ENCODE peak calls at places on chromosome 14, in ten cellular contexts. V, K, S, U, Q, Z, R, M, N and B are unnamed samples.

GRCh38 chr14:68968051-68968450 is 11.1 kb downstream of the ACTN1 start:
- DNase-seq in U (no peak), S (no peak), R (peak), N (no peak), Q (no peak), M (no peak), V (no peak), K (no peak), Z (no peak), B (no peak)

GRCh38 chr14:69460093-69460701 is 24.3 kb upstream of the PLEKHD1 start:
- DNase-seq in N (peak), V (peak), K (peak), R (no peak), U (peak), Q (peak), M (peak), Z (peak), S (peak), B (peak)

GRCh38 chr14:103581954-103582703 is 19.4 kb downstream of the COA8 start:
- DNase-seq in V (no peak), Q (no peak), M (no peak), N (no peak), K (no peak), R (no peak), U (no peak), Z (no peak), S (no peak), B (no peak)

GRCh38 chr14:57389646-57390036 is 745 bp upstream of the NAA30 start:
- DNase-seq in M (no peak), Q (no peak), N (no peak), Z (no peak), R (no peak), U (no peak), S (no peak), K (no peak), V (no peak), B (no peak)

GRCh38 chr14:61460853-61461611 is 139.7 kb downstream of the PRKCH start:
- DNase-seq in R (no peak), N (no peak), V (peak), U (no peak), Z (no peak), K (no peak), Q (no peak), M (no peak), S (no peak), B (no peak)

GRCh38 chr14:28101992-28102391 is 664.6 kb upstream of the FOXG1 start:
- DNase-seq in Z (no peak), V (no peak), K (no peak), M (no peak), U (no peak), S (no peak), N (no peak), Q (no peak), R (no peak), B (no peak)

GRCh38 chr14:90426663-90427062 is 29.8 kb downstream of the CALM1 start:
- DNase-seq in Z (peak), S (peak), R (no peak), V (no peak), M (no peak), N (no peak), K (no peak), Q (no peak), U (no peak), B (peak)

GRCh38 chr14:90804292-90804671 is 11.9 kb downstream of the TTC7B start:
- DNase-seq in S (no peak), N (no peak), M (no peak), Z (no peak), K (no peak), U (no peak), Q (no peak), R (no peak), V (no peak), B (no peak)

GRCh38 chr14:101442451-101442850 is 118.8 kb upstream of the DIO3 start:
- DNase-seq in V (no peak), K (no peak), M (no peak), S (no peak), N (no peak), Z (no peak), U (no peak), R (no peak), Q (no peak), B (no peak)

GRCh38 chr14:58716706-58717105 is 78.9 kb downstream of the DACT1 start:
- DNase-seq in U (no peak), S (no peak), V (peak), Z (no peak), N (no peak), M (no peak), K (no peak), Q (no peak), R (no peak), B (no peak)

GRCh38 chr14:77002335-77002734 is 26.2 kb downstream of the IRF2BPL start:
- DNase-seq in S (no peak), R (no peak), K (no peak), U (no peak), V (no peak), Z (no peak), Q (no peak), N (no peak), M (no peak), B (no peak)

GRCh38 chr14:75987201-75987970 is 1.8 kb downstream of the IFT43 start:
- DNase-seq in S (no peak), V (no peak), M (no peak), N (no peak), Q (no peak), Z (no peak), K (no peak), U (no peak), R (no peak), B (no peak)

GRCh38 chr14:68246074-68246980 is 426.7 kb downstream of the RAD51B start:
- DNase-seq in R (no peak), M (no peak), Z (no peak), Q (no peak), N (no peak), U (no peak), K (no peak), S (no peak), V (peak), B (peak)

GRCh38 chr14:70567791-70568190 is 32.7 kb downstream of the MED6 start:
- DNase-seq in N (no peak), R (no peak), Q (no peak), V (peak), Z (no peak), M (peak), U (no peak), K (peak), S (no peak), B (peak)

GRCh38 chr14:57068511-57068910 is 200.2 kb downstream of the EXOC5 start:
- DNase-seq in M (no peak), R (no peak), U (no peak), K (no peak), Z (no peak), Q (no peak), N (no peak), S (no peak), V (no peak), B (no peak)

GRCh38 chr14:37384870-37385596 is 187.3 kb downstream of the MIPOL1 start:
- DNase-seq in R (no peak), Z (no peak), K (no peak), M (no peak), N (no peak), S (no peak), U (no peak), V (no peak), Q (no peak), B (no peak)

GRCh38 chr14:38973083-38973700 is 129.8 kb downstream of the SEC23A start:
- DNase-seq in K (no peak), U (no peak), Z (no peak), Q (no peak), S (no peak), R (no peak), M (no peak), V (no peak), N (no peak), B (no peak)

GRCh38 chr14:60327447-60328331 is 78.7 kb downstream of the PPM1A start:
- DNase-seq in S (peak), Q (peak), R (no peak), M (no peak), U (no peak), Z (no peak), K (no peak), V (peak), N (no peak), B (no peak)

GRCh38 chr14:92459479-92460421 is 53.8 kb upstream of the RIN3 start:
- DNase-seq in Z (no peak), R (no peak), M (no peak), S (peak), K (no peak), Q (no peak), V (no peak), N (no peak), U (no peak), B (no peak)

GRCh38 chr14:90540437-90540836 is 143.6 kb downstream of the CALM1 start:
- DNase-seq in M (no peak), U (no peak), N (no peak), S (no peak), K (no peak), Z (no peak), V (peak), R (no peak), Q (no peak), B (no peak)

GRCh38 chr14:100529561-100530031 is 57.6 kb downstream of the BEGAIN start:
- DNase-seq in S (peak), V (no peak), K (no peak), Z (peak), R (peak), U (no peak), Q (no peak), M (no peak), N (no peak), B (no peak)

GRCh38 chr14:53048631-53049030 is 97.8 kb upstream of the FERMT2 start:
- DNase-seq in R (no peak), S (no peak), Z (no peak), N (no peak), Q (no peak), U (no peak), K (no peak), M (peak), V (no peak), B (no peak)

GRCh38 chr14:64918216-64918615 is 4.0 kb downstream of the CHURC1 start:
- DNase-seq in U (no peak), M (no peak), R (no peak), S (no peak), Z (no peak), N (no peak), Q (no peak), K (no peak), V (no peak), B (no peak)

GRCh38 chr14:93375673-93376156 is 28.7 kb downstream of the COX8C start:
- DNase-seq in V (no peak), Z (no peak), N (no peak), K (no peak), S (no peak), U (no peak), M (no peak), R (no peak), Q (no peak), B (no peak)

GRCh38 chr14:79820866-79821535 is 390.3 kb downstream of the DIO2 start:
- DNase-seq in V (no peak), K (no peak), Z (no peak), M (no peak), U (no peak), R (no peak), S (no peak), Q (no peak), N (no peak), B (no peak)

GRCh38 chr14:101004954-101005353 is 101.4 kb upstream of the RTL1 start:
- DNase-seq in V (no peak), R (no peak), N (no peak), U (peak), K (peak), Q (peak), S (peak), Z (no peak), M (no peak), B (peak)

GRCh38 chr14:61188196-61188595 is 92.9 kb downstream of the TMEM30B start:
- DNase-seq in S (no peak), N (no peak), M (no peak), R (peak), Q (peak), U (peak), K (no peak), Z (no peak), V (no peak), B (no peak)

GRCh38 chr14:98223106-98223505 is 1048.9 kb downstream of the BCL11B start:
- DNase-seq in Q (no peak), V (no peak), K (no peak), M (no peak), N (no peak), S (no peak), U (no peak), R (no peak), Z (no peak), B (no peak)
- TF ChIP-seq CTCF in Q (no peak), V (no peak), K (no peak), M (no peak), N (no peak), S (no peak), U (no peak), R (no peak), Z (no peak), B (no peak)

DNA sequence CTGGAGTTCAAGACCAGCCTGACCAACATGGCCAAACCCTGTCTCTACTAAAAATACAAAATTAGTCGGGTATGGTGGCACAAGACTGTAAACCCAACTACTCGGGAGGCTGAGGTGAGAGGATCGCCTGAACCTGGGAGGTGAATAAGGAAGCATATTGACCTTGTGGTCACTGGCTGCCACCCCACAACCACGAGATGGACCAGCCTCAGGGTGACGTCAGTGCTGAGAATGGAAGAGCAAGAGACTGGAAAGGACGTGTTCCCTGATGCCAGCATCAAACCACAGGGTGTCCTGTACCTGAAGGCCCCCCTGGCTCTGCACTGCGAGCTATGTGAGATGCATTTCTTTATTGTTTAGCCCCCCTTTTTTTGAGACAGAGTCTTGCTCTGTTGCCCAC is 45.9 kb upstream of the BDKRB2 start:
- DNase-seq in Z (no peak), N (no peak), K (no peak), S (peak), V (no peak), R (no peak), U (no peak), Q (no peak), M (no peak), B (no peak)
- TF ChIP-seq CTCF in Z (no peak), N (no peak), K (no peak), S (no peak), V (no peak), R (no peak), U (no peak), Q (no peak), M (no peak), B (no peak)

GRCh38 chr14:34062353-34062973 is 111.6 kb upstream of the EGLN3 start:
- DNase-seq in Q (no peak), V (no peak), R (no peak), U (no peak), K (no peak), N (no peak), M (no peak), Z (no peak), S (no peak), B (no peak)

GRCh38 chr14:34058510-34058909 is 107.6 kb upstream of the EGLN3 start:
- DNase-seq in N (no peak), V (no peak), R (no peak), S (no peak), M (no peak), K (no peak), Q (no peak), U (no peak), Z (no peak), B (no peak)

GRCh38 chr14:34060747-34061050 is 109.8 kb upstream of the EGLN3 start:
- DNase-seq in Z (no peak), U (no peak), Q (no peak), R (no peak), M (no peak), S (no peak), V (no peak), K (no peak), N (no peak), B (no peak)

GRCh38 chr14:34059037-34059924 is 108.4 kb upstream of the EGLN3 start:
- DNase-seq in R (no peak), U (no peak), Q (no peak), M (no peak), K (no peak), Z (no peak), N (no peak), V (no peak), S (no peak), B (no peak)

GRCh38 chr14:34059925-34060746 is 109.3 kb upstream of the EGLN3 start:
- DNase-seq in S (peak), Q (peak), Z (peak), V (peak), N (no peak), K (no peak), M (peak), U (peak), R (peak), B (peak)
- TF ChIP-seq CTCF in S (peak), Q (peak), Z (no peak), V (peak), N (peak), K (peak), M (peak), U (no peak), R (peak), B (peak)

GRCh38 chr14:105442125-105442524 is 22.5 kb downstream of the MTA1 start:
- DNase-seq in M (no peak), N (no peak), Z (no peak), S (no peak), V (no peak), K (no peak), R (no peak), Q (no peak), U (no peak), B (no peak)

GRCh38 chr14:105439710-105440553 is 20.3 kb downstream of the MTA1 start:
- DNase-seq in Q (no peak), S (no peak), U (no peak), M (no peak), K (no peak), Z (no peak), V (no peak), N (no peak), R (no peak), B (no peak)

GRCh38 chr14:105440554-105440900 is 20.9 kb downstream of the MTA1 start:
- DNase-seq in S (no peak), R (no peak), N (no peak), Q (no peak), K (no peak), M (no peak), U (no peak), Z (no peak), V (no peak), B (no peak)

GRCh38 chr14:105439179-105439578 is 19.6 kb downstream of the MTA1 start:
- DNase-seq in R (no peak), Z (no peak), K (no peak), S (no peak), U (no peak), Q (no peak), V (no peak), N (no peak), M (no peak), B (no peak)

GRCh38 chr14:105440992-105441391 is 21.4 kb downstream of the MTA1 start:
- DNase-seq in N (no peak), M (no peak), U (no peak), V (no peak), Q (no peak), R (no peak), Z (no peak), K (no peak), S (no peak), B (no peak)
- TF ChIP-seq CTCF in N (no peak), M (no peak), U (no peak), V (no peak), Q (no peak), R (no peak), Z (no peak), K (no peak), S (no peak), B (no peak)

DNA sequence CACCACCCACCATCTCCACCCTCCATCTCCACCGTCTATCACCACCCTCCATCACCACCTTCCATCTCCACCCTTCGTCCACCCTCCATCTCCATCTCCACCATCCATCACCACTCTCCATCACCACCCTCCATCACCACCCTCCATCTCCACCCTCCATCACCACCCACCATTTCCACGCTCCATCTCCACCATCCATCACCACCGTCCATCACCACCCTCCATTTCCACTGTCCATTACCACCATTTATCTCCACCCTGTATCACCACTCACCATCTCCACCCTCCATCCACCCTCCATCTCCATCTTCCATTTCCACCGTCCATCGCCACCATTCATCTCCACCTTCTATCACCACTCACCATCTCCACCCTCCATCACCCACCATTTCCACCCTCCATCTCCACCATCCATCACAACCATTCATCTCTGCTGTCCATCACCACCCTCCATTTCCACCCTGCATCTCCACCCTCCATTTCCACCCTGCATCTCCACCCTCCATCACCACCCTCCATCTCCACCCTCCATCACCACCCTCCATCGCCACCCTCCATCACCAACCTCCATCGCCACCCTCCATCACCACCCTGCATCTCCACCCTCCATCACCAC is 6.1 kb upstream of the CEP170B start:
- DNase-seq in M (no peak), R (no peak), K (no peak), Q (no peak), N (no peak), S (no peak), Z (no peak), V (no peak), U (no peak), B (no peak)
- TF ChIP-seq CTCF in M (no peak), R (no peak), K (no peak), Q (no peak), N (no peak), S (no peak), Z (no peak), V (no peak), U (no peak), B (no peak)

GRCh38 chr14:55908071-55908470 is 210.1 kb upstream of the PELI2 start:
- DNase-seq in R (no peak), Q (no peak), U (no peak), V (no peak), S (no peak), N (no peak), M (no peak), K (no peak), Z (no peak), B (no peak)
- TF ChIP-seq CTCF in R (no peak), Q (no peak), U (no peak), V (no peak), S (no peak), N (no peak), M (no peak), K (no peak), Z (no peak), B (no peak)

GRCh38 chr14:104770072-104770579 is 17.2 kb downstream of the SIVA1 start:
- DNase-seq in N (no peak), S (no peak), V (no peak), M (no peak), Z (no peak), Q (no peak), R (no peak), U (no peak), K (no peak), B (no peak)

GRCh38 chr14:104769324-104770071 is 16.6 kb downstream of the SIVA1 start:
- DNase-seq in M (no peak), R (no peak), S (no peak), K (no peak), Q (no peak), Z (no peak), V (no peak), U (no peak), N (no peak), B (no peak)

GRCh38 chr14:104771918-104772706 is 19.2 kb downstream of the SIVA1 start:
- DNase-seq in U (no peak), R (no peak), Z (no peak), M (no peak), V (no peak), K (no peak), N (no peak), Q (no peak), S (no peak), B (no peak)

GRCh38 chr14:104771374-104771773 is 18.4 kb downstream of the SIVA1 start:
- DNase-seq in N (no peak), V (no peak), Z (no peak), U (no peak), K (no peak), Q (no peak), R (no peak), M (no peak), S (no peak), B (no peak)

DNA sequence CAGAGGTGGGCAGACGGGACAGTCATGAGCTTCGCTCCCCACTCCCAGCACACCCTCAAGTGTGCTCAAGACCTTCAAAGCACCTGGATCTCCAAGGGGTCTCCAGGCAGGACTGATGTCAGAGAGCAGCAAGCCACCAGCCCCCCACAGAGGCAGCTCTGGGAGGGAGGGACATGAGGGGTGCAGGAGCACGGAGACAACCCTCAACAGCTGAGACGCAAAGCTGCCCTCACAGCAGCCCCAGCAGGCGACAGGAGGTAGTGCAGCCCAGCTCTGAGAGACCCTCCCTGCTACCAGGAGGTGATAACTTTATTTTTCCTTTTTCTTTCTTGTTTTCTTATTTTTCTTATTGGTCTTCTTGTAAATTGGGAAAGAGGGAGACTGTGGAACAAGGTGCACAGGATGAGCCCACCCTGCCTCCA is 17.9 kb downstream of the SIVA1 start:
- DNase-seq in K (no peak), V (peak), U (no peak), S (no peak), Z (no peak), R (no peak), M (no peak), Q (no peak), N (no peak), B (no peak)
- TF ChIP-seq CTCF in K (peak), V (peak), U (no peak), S (peak), Z (peak), R (peak), M (peak), Q (peak), N (peak), B (peak)

GRCh38 chr14:24605435-24606190 is 3.9 kb downstream of the GZMH start:
- DNase-seq in N (no peak), V (peak), Q (no peak), K (no peak), M (no peak), R (no peak), U (no peak), Z (no peak), S (no peak), B (no peak)
- TF ChIP-seq CTCF in N (peak), V (peak), Q (peak), K (peak), M (peak), R (peak), U (no peak), Z (peak), S (peak), B (no peak)